ENCODE peak calls at places on chromosomes 1 and 21, in nine cellular contexts. S is iPS DF 19.7; Z is posterior vena cava; T is tibial nerve; H is anterior cingulate cortex; M is CD8-positive, alpha-beta T cell; E is COLO829; K is activated CD8-positive, alpha-beta memory T cell treated with anti-CD3 and anti-CD28 coated beads, Interleukin-2, amount 50 U/mL, for 48 hours; V is Panc1. I is an unnamed sample.

GRCh38 chr1:232990729-232991128 is 40.3 kb downstream of the NTPCR start:
- DNase-seq in V (no peak), K (peak; percentile 36), H (no peak), Z (no peak), T (no peak), E (no peak), M (no peak), S (no peak), I (no peak)

GRCh38 chr1:232793944-232794343 is 11.3 kb upstream of the MAP10 start:
- DNase-seq in S (no peak), K (no peak), E (no peak), T (no peak), M (no peak), Z (no peak), V (peak; percentile 56), H (no peak), I (no peak)

GRCh38 chr1:111481387-111482221 is 7.8 kb downstream of the C1orf162 start:
- DNase-seq in K (peak; percentile 70), T (peak; percentile 79), S (no peak), M (no peak), H (peak; percentile 73), E (peak; percentile 28), Z (peak; percentile 93), V (peak; percentile 46), I (peak; percentile 74)

GRCh38 chr1:203559523-203559922 is 65.6 kb downstream of the OPTC start:
- DNase-seq in M (no peak), H (no peak), V (peak; percentile 24), E (no peak), K (no peak), T (no peak), S (no peak), Z (peak; percentile 78), I (no peak)

GRCh38 chr1:52098139-52098871 is 42.2 kb downstream of the BTF3L4 start:
- DNase-seq in T (no peak), H (no peak), M (no peak), S (no peak), V (no peak), K (no peak), E (no peak), Z (no peak), I (no peak)

GRCh38 chr1:101235696-101236545 is 898 bp upstream of the S1PR1 start:
- DNase-seq in T (peak; percentile 30), V (no peak), Z (peak; percentile 82), M (no peak), H (no peak), K (peak; percentile 86), S (no peak), E (no peak), I (peak; percentile 59)

GRCh38 chr21:45262616-45263015 is 25.1 kb downstream of the POFUT2 start:
- DNase-seq in T (no peak), H (no peak), K (peak; percentile 36), E (no peak), S (no peak), Z (no peak), M (no peak), V (no peak), I (no peak)

GRCh38 chr1:54403377-54403776 is 2.8 kb downstream of the SSBP3 start:
- DNase-seq in H (no peak), K (no peak), S (no peak), M (no peak), Z (peak; percentile 2), E (no peak), V (no peak), T (no peak), I (no peak)

GRCh38 chr1:30757196-30757949 is at the start of gene LAPTM5:
- DNase-seq in V (no peak), Z (peak; percentile 93), E (no peak), T (peak; percentile 44), K (peak; percentile 77), M (peak; percentile 39), H (peak; percentile 21), S (no peak), I (peak; percentile 68)

GRCh38 chr1:212283741-212284140 is 1.5 kb upstream of the PPP2R5A start:
- DNase-seq in Z (no peak), M (no peak), H (no peak), S (no peak), T (no peak), E (no peak), K (no peak), V (no peak), I (no peak)

GRCh38 chr1:27045973-27046558 is 33.4 kb upstream of the TENT5B start:
- DNase-seq in E (peak; percentile 49), K (peak; percentile 86), Z (peak; percentile 89), H (peak; percentile 46), S (no peak), T (peak; percentile 61), M (peak; percentile 42), V (peak; percentile 28), I (peak; percentile 71)

GRCh38 chr1:3541930-3542329 is 69.4 kb downstream of the MEGF6 start:
- DNase-seq in V (no peak), Z (no peak), K (no peak), T (no peak), E (no peak), H (no peak), M (no peak), S (no peak), I (peak; percentile 79)

GRCh38 chr1:9300623-9301022 is 7.9 kb downstream of the SPSB1 start:
- DNase-seq in S (no peak), M (no peak), T (no peak), H (no peak), Z (no peak), E (no peak), V (no peak), K (no peak), I (no peak)

GRCh38 chr1:91402023-91402422 is 2.6 kb downstream of the HFM1 start:
- DNase-seq in S (no peak), H (no peak), V (peak; percentile 10), Z (no peak), M (no peak), T (no peak), K (no peak), E (peak; percentile 19), I (no peak)

GRCh38 chr1:38746413-38746812 is 113.2 kb downstream of the RRAGC start:
- DNase-seq in T (no peak), Z (no peak), K (no peak), E (no peak), H (no peak), M (no peak), V (no peak), S (no peak), I (no peak)

GRCh38 chr1:192170196-192170984 is 12.1 kb downstream of the RGS18 start:
- DNase-seq in Z (no peak), S (no peak), H (no peak), K (no peak), V (no peak), M (no peak), T (no peak), E (no peak), I (no peak)

GRCh38 chr1:116338400-116338799 is 34.6 kb upstream of the ATP1A1 start:
- DNase-seq in M (no peak), V (no peak), K (no peak), T (no peak), Z (no peak), E (no peak), S (no peak), H (no peak), I (no peak)

GRCh38 chr1:246182149-246182851 is 324.8 kb downstream of the SMYD3 start:
- DNase-seq in Z (no peak), H (no peak), V (no peak), K (no peak), S (no peak), M (no peak), E (no peak), T (no peak), I (no peak)

GRCh38 chr1:84772428-84772943 is 82.2 kb upstream of the SSX2IP start:
- DNase-seq in T (peak; percentile 78), Z (peak; percentile 91), E (peak; percentile 79), V (peak; percentile 82), K (peak; percentile 69), H (peak; percentile 71), M (peak; percentile 25), S (no peak), I (peak; percentile 85)

GRCh38 chr1:55378582-55378981 is 163.4 kb upstream of the USP24 start:
- DNase-seq in T (no peak), H (no peak), K (no peak), V (peak; percentile 17), M (no peak), E (peak; percentile 26), S (peak; percentile 23), Z (no peak), I (no peak)

GRCh38 chr1:24074196-24074595 is 37.7 kb downstream of the MYOM3 start:
- DNase-seq in V (no peak), K (no peak), E (no peak), M (no peak), S (no peak), Z (peak; percentile 52), T (no peak), H (no peak), I (peak; percentile 12)

GRCh38 chr21:46150491-46151121 is 4.8 kb downstream of the FTCD start:
- DNase-seq in Z (peak; percentile 79), H (peak; percentile 24), M (no peak), K (no peak), V (no peak), T (no peak), S (no peak), E (no peak), I (peak; percentile 18)

GRCh38 chr21:17690078-17690494 is 77.4 kb upstream of the BTG3 start:
- DNase-seq in H (no peak), T (no peak), K (no peak), E (no peak), V (no peak), S (no peak), M (no peak), Z (no peak), I (no peak)

GRCh38 chr1:214019499-214019898 is 31.7 kb downstream of the PROX1 start:
- DNase-seq in S (no peak), K (no peak), H (no peak), V (no peak), Z (no peak), E (no peak), M (no peak), T (no peak), I (no peak)

GRCh38 chr1:84078108-84078823 is 65.8 kb upstream of the PRKACB start:
- DNase-seq in Z (peak; percentile 81), K (peak; percentile 60), T (peak; percentile 7), M (peak; percentile 3), H (peak; percentile 53), S (no peak), E (no peak), V (no peak), I (no peak)

GRCh38 chr1:30090421-30090820 is 633.0 kb downstream of the MATN1 start:
- DNase-seq in T (no peak), S (no peak), K (no peak), V (no peak), E (no peak), M (no peak), H (no peak), Z (no peak), I (no peak)

GRCh38 chr21:31855180-31855579 is 17.6 kb upstream of the HUNK start:
- DNase-seq in V (no peak), K (no peak), Z (no peak), M (no peak), E (no peak), H (no peak), T (no peak), S (no peak), I (no peak)

GRCh38 chr1:245953876-245954660 is 553.0 kb downstream of the SMYD3 start:
- DNase-seq in T (no peak), E (no peak), K (no peak), M (no peak), S (no peak), H (no peak), V (no peak), Z (no peak), I (no peak)

GRCh38 chr1:59061876-59062275 is 235.0 kb upstream of the FGGY start:
- DNase-seq in S (no peak), E (no peak), Z (peak; percentile 86), M (no peak), K (no peak), V (no peak), T (peak; percentile 83), H (no peak), I (peak; percentile 77)